ENCODE peak calls at places on chromosomes 12 and 14, in four cellular contexts. T is activated T-cell treated with anti-CD3 and anti-CD28 coated beads, Interleukin-2, amount 50 U/mL, for 4 hours; A is IMR-90; S is spleen. Q is an unnamed sample.

GRCh38 chr12:127546721-127547505 is 720.1 kb upstream of the TMEM132C start:
- DNase-seq in T (no peak), A (no peak), S (no peak), Q (no peak)

GRCh38 chr12:60148831-60149230 is 553.0 kb downstream of the SLC16A7 start:
- DNase-seq in T (no peak), A (peak; percentile 87), S (no peak), Q (no peak)

GRCh38 chr12:68958337-68958736 is 25.4 kb upstream of the CPM start:
- DNase-seq in T (no peak), A (no peak), S (no peak), Q (no peak)

GRCh38 chr12:45909041-45909713 is 81.2 kb downstream of the SCAF11 start:
- DNase-seq in T (no peak), A (peak; percentile 78), S (no peak), Q (no peak)

GRCh38 chr14:93006484-93007128 is 83.7 kb downstream of the CHGA start:
- DNase-seq in T (no peak), A (no peak), S (no peak), Q (no peak)

GRCh38 chr12:108816652-108817335 is 40.6 kb downstream of the SSH1 start:
- DNase-seq in T (no peak), A (no peak), S (peak; percentile 62), Q (no peak)

GRCh38 chr14:105400016-105400415 is 1.7 kb downstream of the TEX22 start:
- DNase-seq in T (no peak), A (no peak), S (no peak), Q (no peak)

GRCh38 chr14:104724407-104724980 is 465 bp downstream of the ADSS1 start:
- DNase-seq in T (peak; percentile 18), A (no peak), S (no peak), Q (no peak)

GRCh38 chr12:111406474-111407370 is 999 bp downstream of the SH2B3 start:
- DNase-seq in T (peak; percentile 61), A (no peak), S (peak; percentile 91), Q (no peak)

GRCh38 chr12:79934309-79935020 is 432 bp downstream of the PPP1R12A start:
- DNase-seq in T (peak; percentile 37), A (peak; percentile 36), S (peak; percentile 94), Q (peak; percentile 42)

GRCh38 chr14:88746042-88746441 is 46.7 kb downstream of the EML5 start:
- DNase-seq in T (no peak), A (peak; percentile 58), S (no peak), Q (no peak)

GRCh38 chr14:26281280-26281998 is 316.4 kb downstream of the NOVA1 start:
- DNase-seq in T (no peak), A (peak; percentile 87), S (no peak), Q (no peak)

GRCh38 chr14:49893309-49894213 is 679 bp downstream of the ARF6 start:
- DNase-seq in T (peak; percentile 60), A (no peak), S (peak; percentile 95), Q (no peak)

GRCh38 chr12:6767592-6768384 is 1.6 kb downstream of the PTMS start:
- DNase-seq in T (no peak), A (peak; percentile 33), S (no peak), Q (peak; percentile 73)

GRCh38 chr14:79986251-79986650 is 225.1 kb downstream of the DIO2 start:
- DNase-seq in T (no peak), A (no peak), S (no peak), Q (no peak)

GRCh38 chr12:52006726-52007157 is at the start of gene TAMALIN:
- DNase-seq in T (peak; percentile 83), A (peak; percentile 53), S (peak; percentile 94), Q (no peak)

GRCh38 chr14:76584271-76584702 is 177.0 kb upstream of the VASH1 start:
- DNase-seq in T (no peak), A (no peak), S (no peak), Q (no peak)

GRCh38 chr14:52023518-52023917 is 34.2 kb downstream of the RTRAF start:
- DNase-seq in T (no peak), A (peak; percentile 87), S (no peak), Q (no peak)

GRCh38 chr14:75310295-75311059 is 31.8 kb downstream of the FOS start:
- DNase-seq in T (no peak), A (peak; percentile 86), S (no peak), Q (peak; percentile 90)

GRCh38 chr12:116458492-116458891 is 100.7 kb upstream of the MAP1LC3B2 start:
- DNase-seq in T (no peak), A (no peak), S (peak; percentile 34), Q (no peak)

GRCh38 chr14:51203881-51204280 is 36.2 kb upstream of the TMX1 start:
- DNase-seq in T (no peak), A (no peak), S (no peak), Q (no peak)

GRCh38 chr12:114869091-114869834 is 185.3 kb upstream of the TBX3 start:
- DNase-seq in T (no peak), A (peak; percentile 85), S (no peak), Q (no peak)

GRCh38 chr14:104870368-104871144 is 5.5 kb downstream of the CEP170B start:
- DNase-seq in T (peak; percentile 45), A (no peak), S (peak; percentile 72), Q (no peak)

GRCh38 chr14:93269341-93270068 is 62.4 kb downstream of the UBR7 start:
- DNase-seq in T (no peak), A (peak; percentile 90), S (no peak), Q (peak; percentile 81)

GRCh38 chr14:55711171-55711811 is 131.3 kb downstream of the KTN1 start:
- DNase-seq in T (no peak), A (peak; percentile 61), S (no peak), Q (no peak)

GRCh38 chr12:29769162-29769820 is 14.5 kb downstream of the TMTC1 start:
- DNase-seq in T (no peak), A (peak; percentile 94), S (no peak), Q (no peak)

Q was measured in putamen.